ENCODE peak calls at places on chromosomes 1 and 21, in five cellular contexts. K is ELR, I is lung, H is EL, X is SK-N-DZ. G is an unnamed sample.

GRCh38 chr21:37079211-37079824 is 6.3 kb downstream of the TTC3 start:
- DNase-seq in K (peak; percentile 45), I (no peak), H (no peak), X (no peak), G (no peak)

GRCh38 chr21:39388038-39388810 is 39.3 kb upstream of the HMGN1 start:
- DNase-seq in K (peak; percentile 90), I (peak; percentile 92), H (peak; percentile 87), X (peak; percentile 85), G (peak; percentile 86)

GRCh38 chr1:212749924-212750535 is 41.5 kb downstream of the NSL1 start:
- DNase-seq in K (peak; percentile 81), I (no peak), H (peak; percentile 84), X (peak; percentile 65), G (peak; percentile 67)

GRCh38 chr1:216330262-216330661 is 93.0 kb downstream of the USH2A start:
- DNase-seq in K (peak; percentile 49), I (no peak), H (peak; percentile 62), X (no peak), G (no peak)

GRCh38 chr1:90940746-90941145 is 81.1 kb downstream of the ZNF644 start:
- DNase-seq in K (no peak), I (no peak), H (no peak), X (no peak), G (no peak)

GRCh38 chr1:68448365-68448764 is 1.4 kb downstream of the RPE65 start:
- DNase-seq in K (peak; percentile 11), I (no peak), H (no peak), X (no peak), G (no peak)

GRCh38 chr1:48743480-48743879 is 33.2 kb downstream of the BEND5 start:
- DNase-seq in K (no peak), I (no peak), H (no peak), X (no peak), G (no peak)

GRCh38 chr21:37751268-37751975 is 164.8 kb downstream of the KCNJ6 start:
- DNase-seq in K (no peak), I (no peak), H (no peak), X (no peak), G (no peak)

GRCh38 chr1:41448831-41449230 is 35.7 kb downstream of the EDN2 start:
- DNase-seq in K (no peak), I (no peak), H (no peak), X (no peak), G (no peak)

GRCh38 chr1:119767486-119767885 is 1.2 kb downstream of the HMGCS2 start:
- DNase-seq in K (no peak), I (no peak), H (no peak), X (no peak), G (peak; percentile 44)

GRCh38 chr1:167128261-167129227 is 34.7 kb downstream of the STYXL2 start:
- DNase-seq in K (peak; percentile 11), I (no peak), H (no peak), X (no peak), G (no peak)

GRCh38 chr21:28590026-28590425 is 402.7 kb downstream of the LTN1 start:
- DNase-seq in K (no peak), I (no peak), H (no peak), X (no peak), G (no peak)

GRCh38 chr1:46488343-46489168 is 1.1 kb upstream of the DMBX1 start:
- DNase-seq in K (peak; percentile 30), I (no peak), H (no peak), X (no peak), G (no peak)

GRCh38 chr1:166925791-166926483 is 49.4 kb downstream of the ILDR2 start:
- DNase-seq in K (peak; percentile 73), I (no peak), H (peak; percentile 83), X (no peak), G (no peak)

GRCh38 chr1:199685369-199685768 is 342.1 kb upstream of the NR5A2 start:
- DNase-seq in K (peak; percentile 80), I (no peak), H (peak; percentile 66), X (no peak), G (peak; percentile 81)

GRCh38 chr21:36976882-36977651 is 10.6 kb upstream of the HLCS start:
- DNase-seq in K (peak; percentile 87), I (peak; percentile 29), H (peak; percentile 83), X (peak; percentile 77), G (no peak)

GRCh38 chr1:229803601-229804217 is 177.7 kb downstream of the URB2 start:
- DNase-seq in K (no peak), I (no peak), H (no peak), X (no peak), G (peak; percentile 36)

GRCh38 chr1:239912471-239912870 is 179.2 kb upstream of the FMN2 start:
- DNase-seq in K (peak; percentile 71), I (no peak), H (peak; percentile 67), X (no peak), G (no peak)